ENCODE peak calls at places on chromosomes 12 and 14, in four cellular contexts. N, O, E and K are unnamed samples.

GRCh38 chr12:6921996-6922935 is 5.5 kb upstream of the ATN1 start:
- DNase-seq in N (no peak), O (no peak), E (no peak), K (peak; percentile 29)

GRCh38 chr14:89190779-89191513 is 226.1 kb downstream of the FOXN3 start:
- DNase-seq in N (no peak), O (no peak), E (peak; percentile 59), K (no peak)

GRCh38 chr12:12872139-12872933 is 19.0 kb upstream of the GPRC5A start:
- DNase-seq in N (no peak), O (peak; percentile 72), E (no peak), K (peak; percentile 55)

GRCh38 chr12:50297996-50298395 is 14.7 kb upstream of the LIMA1 start:
- DNase-seq in N (no peak), O (no peak), E (no peak), K (no peak)

GRCh38 chr12:101566318-101566717 is 28.5 kb upstream of the MYBPC1 start:
- DNase-seq in N (no peak), O (no peak), E (peak; percentile 6), K (no peak)

GRCh38 chr12:83010169-83010804 is 323.6 kb downstream of the TMTC2 start:
- DNase-seq in N (no peak), O (no peak), E (no peak), K (no peak)

GRCh38 chr12:102964872-102965271 is 7.4 kb downstream of the ASCL1 start:
- DNase-seq in N (no peak), O (no peak), E (peak; percentile 80), K (peak; percentile 49)

GRCh38 chr12:3632256-3633240 is 120.4 kb downstream of the CRACR2A start:
- DNase-seq in N (no peak), O (peak; percentile 7), E (no peak), K (no peak)

GRCh38 chr14:104419865-104420458 is 159.6 kb upstream of the C14orf180 start:
- DNase-seq in N (no peak), O (no peak), E (no peak), K (no peak)

GRCh38 chr14:31024577-31025334 is 693 bp upstream of the AP4S1 start:
- DNase-seq in N (no peak), O (peak; percentile 76), E (no peak), K (no peak)

GRCh38 chr14:53519137-53519536 is 366.0 kb upstream of the DDHD1 start:
- DNase-seq in N (no peak), O (peak; percentile 71), E (no peak), K (no peak)

GRCh38 chr14:95998656-95999055 is 40.5 kb upstream of the C14orf132 start:
- DNase-seq in N (no peak), O (peak; percentile 73), E (no peak), K (no peak)

GRCh38 chr12:40770781-40771180 is 78.5 kb downstream of the CNTN1 start:
- DNase-seq in N (no peak), O (no peak), E (no peak), K (no peak)

GRCh38 chr14:99860219-99860618 is 67.0 kb downstream of the EML1 start:
- DNase-seq in N (no peak), O (no peak), E (no peak), K (no peak)

GRCh38 chr12:113149361-113150150 is at the start of gene CFAP73:
- DNase-seq in N (peak; percentile 72), O (peak; percentile 90), E (peak; percentile 96), K (peak; percentile 72)

GRCh38 chr12:106903241-106903950 is 52.3 kb upstream of the TMEM263 start:
- DNase-seq in N (peak; percentile 92), O (peak; percentile 84), E (peak; percentile 93), K (peak; percentile 88)

GRCh38 chr14:75411194-75411552 is 16.6 kb upstream of the JDP2 start:
- DNase-seq in N (no peak), O (no peak), E (no peak), K (no peak)

GRCh38 chr14:102594514-102595175 is 2.2 kb downstream of the RCOR1 start:
- DNase-seq in N (no peak), O (peak; percentile 83), E (peak; percentile 65), K (peak; percentile 77)

DNA sequence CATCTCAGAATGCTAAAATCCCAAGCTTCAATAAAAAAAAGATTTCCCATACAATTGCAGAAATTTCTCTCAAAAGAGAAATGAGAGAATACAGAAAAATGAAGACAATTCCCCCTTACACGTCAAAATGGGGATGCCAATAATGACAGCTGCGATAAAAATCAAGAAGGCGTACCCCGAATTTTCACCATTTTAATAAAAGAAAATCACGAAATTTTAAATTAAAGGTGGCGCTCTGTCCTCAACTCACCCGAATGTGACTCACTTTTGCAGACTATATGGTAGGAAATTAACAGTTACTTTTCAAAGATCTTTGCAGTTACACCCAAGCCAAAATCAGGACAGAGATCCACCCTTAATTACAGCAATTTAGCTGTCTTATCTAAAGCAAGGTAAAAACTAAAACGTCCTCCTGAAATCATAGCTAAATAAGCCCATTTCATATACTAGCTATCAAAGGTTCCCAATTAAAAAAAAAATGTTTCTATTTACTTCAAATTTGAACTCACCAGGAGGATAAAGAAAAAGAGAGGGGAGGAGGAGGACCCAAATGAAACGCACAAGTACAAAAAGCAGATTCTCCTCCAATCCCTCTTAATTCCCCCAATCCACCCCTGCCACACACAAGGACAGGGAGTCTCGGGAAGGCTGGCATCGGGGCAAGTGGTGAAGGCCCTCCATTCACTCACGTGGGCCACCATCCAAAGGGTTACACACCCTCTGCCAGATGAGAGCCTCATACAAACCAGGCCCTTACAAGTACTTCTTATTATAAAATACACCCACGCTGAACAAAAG is 1.9 kb downstream of the ATP2B1 start:
- DNase-seq in N (peak; percentile 61), O (peak; percentile 73), E (peak; percentile 49), K (peak; percentile 46)
- H3K4me1 ChIP-seq in N (peaks cover 11% of the 10 kb centered on the region), O (peaks cover 27% of the 10 kb centered on the region), E (peaks cover 46% of the 10 kb centered on the region), K (peaks cover 18% of the 10 kb centered on the region)

DNA sequence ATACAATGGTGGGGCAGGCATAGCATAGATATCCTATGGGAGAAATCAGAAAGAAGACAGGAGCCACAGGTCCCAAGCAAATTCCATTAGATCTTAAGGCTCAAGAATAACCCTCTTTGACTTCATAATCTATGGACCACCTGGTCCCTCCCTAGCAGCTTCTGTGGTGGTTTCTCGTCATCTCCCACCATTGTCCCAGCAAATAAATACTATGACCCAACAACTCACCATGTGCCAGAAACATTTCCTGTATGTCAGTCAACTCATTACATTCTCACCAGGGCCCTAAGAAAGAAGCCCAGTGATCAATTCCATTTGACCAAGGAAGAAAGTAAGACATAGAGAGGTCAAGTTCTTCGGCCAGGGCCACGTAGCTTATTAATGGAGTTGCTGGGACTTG is 646.2 kb downstream of the VRK1 start:
- DNase-seq in N (no peak), O (no peak), E (no peak), K (no peak)
- H3K27me3 ChIP-seq in N (no peaks in the 10 kb centered on the region), O (no peaks in the 10 kb centered on the region), E (no peaks in the 10 kb centered on the region), K (no peaks in the 10 kb centered on the region)

DNA sequence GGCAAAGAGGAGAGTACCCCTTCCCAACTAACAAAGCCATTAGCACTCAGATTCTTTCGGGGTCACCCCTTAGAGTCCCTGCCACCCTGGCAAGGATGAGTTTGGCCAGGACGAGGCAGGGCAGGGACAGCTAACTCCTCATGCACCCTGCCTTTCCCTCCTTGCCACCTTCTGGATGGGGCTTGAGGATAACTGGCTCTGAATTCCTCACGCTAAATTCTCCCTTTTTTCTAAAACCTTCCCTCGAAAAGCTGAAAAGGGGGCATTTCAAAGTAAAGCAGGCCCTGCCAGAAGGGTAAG is 9.1 kb downstream of the RARG start:
- DNase-seq in N (no peak), O (peak; percentile 48), E (no peak), K (peak; percentile 10)
- H3K4me1 ChIP-seq in N (peaks cover 46% of the 10 kb centered on the region), O (peaks cover 46% of the 10 kb centered on the region), E (peaks cover 58% of the 10 kb centered on the region), K (peaks cover 62% of the 10 kb centered on the region)

GRCh38 chr12:108635201-108635996 is 1.7 kb upstream of the SELPLG start:
- DNase-seq in N (no peak), O (no peak), E (peak; percentile 33), K (no peak)
- H3K27me3 ChIP-seq in N (no peaks in the 10 kb centered on the region), O (no peaks in the 10 kb centered on the region), E (no peaks in the 10 kb centered on the region), K (no peaks in the 10 kb centered on the region)

DNA sequence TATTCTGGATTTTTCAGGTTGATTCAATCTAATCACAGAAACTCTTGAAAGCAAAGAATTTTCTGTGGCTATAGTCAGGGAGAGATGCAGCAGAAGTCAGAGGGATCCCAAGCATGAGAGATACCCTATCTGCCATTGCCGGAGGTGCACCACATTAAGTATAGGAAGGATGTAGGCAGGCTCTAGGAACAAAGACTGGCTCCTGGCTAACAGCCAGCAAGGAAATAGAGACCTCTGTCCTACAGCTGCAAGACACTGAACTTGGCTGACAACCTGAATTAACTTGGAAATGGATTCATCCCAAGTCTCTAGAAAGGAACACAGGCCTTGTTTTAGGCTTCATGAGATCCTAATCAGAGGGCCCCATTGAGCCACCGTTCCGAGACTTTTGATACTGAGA is 364.9 kb upstream of the FLRT2 start:
- DNase-seq in N (no peak), O (no peak), E (no peak), K (no peak)
- H3K4me1 ChIP-seq in N (no peaks in the 10 kb centered on the region), O (peaks cover 11% of the 10 kb centered on the region), E (no peaks in the 10 kb centered on the region), K (no peaks in the 10 kb centered on the region)

DNA sequence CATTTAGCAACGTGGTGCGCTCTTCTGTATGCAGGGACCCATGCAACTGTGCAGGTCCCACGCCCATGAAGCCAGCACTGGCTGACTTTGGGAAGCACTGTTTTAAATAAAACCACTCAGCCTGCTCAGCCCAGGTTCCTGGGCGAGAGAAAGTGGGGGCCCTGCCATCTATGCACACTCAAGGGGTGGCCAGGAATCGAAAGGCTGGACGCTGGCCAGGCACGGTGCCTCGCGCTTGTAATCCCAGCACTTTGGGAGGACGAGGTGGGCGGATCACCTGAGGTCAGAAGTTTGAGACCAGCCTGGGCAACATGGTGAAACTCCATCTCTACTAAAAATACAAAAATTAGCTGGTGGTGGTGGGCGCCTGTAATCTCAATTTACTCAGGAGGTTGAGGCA is 179.9 kb upstream of the TBX3 start:
- DNase-seq in N (no peak), O (no peak), E (no peak), K (no peak)
- H3K27me3 ChIP-seq in N (no peaks in the 10 kb centered on the region), O (peaks cover 7% of the 10 kb centered on the region), E (no peaks in the 10 kb centered on the region), K (no peaks in the 10 kb centered on the region)